ENCODE peak calls at places on chromosomes 5 and 9, in eight cellular contexts. A is MM.1S, P is DND-41, Z is sigmoid colon, Q is ovary, N is suprapubic skin, J is lung, O is body of pancreas. S is an unnamed sample.

GRCh38 chr9:137432687-137433348 is 8.3 kb downstream of the ENTPD8 start:
- DNase-seq in A (no peak), P (no peak), Z (no peak), Q (no peak), N (peak; percentile 63), J (no peak), O (no peak), S (no peak)

GRCh38 chr9:22416692-22417060 is 29.9 kb upstream of the DMRTA1 start:
- DNase-seq in A (no peak), P (no peak), Z (no peak), Q (no peak), N (no peak), J (no peak), O (no peak), S (no peak)

GRCh38 chr5:8340739-8341344 is 471.9 kb downstream of the MTRR start:
- DNase-seq in A (no peak), P (peak; percentile 10), Z (no peak), Q (no peak), N (no peak), J (no peak), O (no peak), S (no peak)

GRCh38 chr5:74626386-74627222 is 13.9 kb downstream of the ENC1 start:
- DNase-seq in A (no peak), P (no peak), Z (no peak), Q (no peak), N (no peak), J (no peak), O (no peak), S (no peak)

GRCh38 chr5:127870914-127871313 is 167.7 kb downstream of the CCDC192 start:
- DNase-seq in A (no peak), P (no peak), Z (peak; percentile 88), Q (peak; percentile 67), N (peak; percentile 86), J (peak; percentile 76), O (no peak), S (no peak)

GRCh38 chr9:90112791-90113190 is 508.0 kb downstream of the GADD45G start:
- DNase-seq in A (no peak), P (no peak), Z (no peak), Q (no peak), N (no peak), J (no peak), O (no peak), S (no peak)

GRCh38 chr5:37435261-37435660 is 56.1 kb downstream of the WDR70 start:
- DNase-seq in A (peak; percentile 10), P (no peak), Z (no peak), Q (no peak), N (no peak), J (no peak), O (no peak), S (no peak)

GRCh38 chr9:27602954-27603353 is 29.7 kb upstream of the C9orf72 start:
- DNase-seq in A (no peak), P (no peak), Z (no peak), Q (no peak), N (no peak), J (no peak), O (no peak), S (no peak)

GRCh38 chr9:21569721-21570120 is 87.6 kb upstream of the IFNE start:
- DNase-seq in A (no peak), P (no peak), Z (no peak), Q (no peak), N (no peak), J (no peak), O (no peak), S (no peak)

GRCh38 chr5:141430332-141431113 is at the start of gene PCDHGA12:
- DNase-seq in A (peak; percentile 86), P (no peak), Z (no peak), Q (peak; percentile 51), N (no peak), J (no peak), O (no peak), S (no peak)
- H3K36me3 ChIP-seq in A (no peaks in the 10 kb centered on the region), P (no peaks in the 10 kb centered on the region), Z (no peaks in the 10 kb centered on the region), Q (no peaks in the 10 kb centered on the region), N (no peaks in the 10 kb centered on the region), J (no peaks in the 10 kb centered on the region), O (no peaks in the 10 kb centered on the region), S (no peaks in the 10 kb centered on the region)

GRCh38 chr9:96615421-96615820 is 4.2 kb downstream of the CDC14B start:
- DNase-seq in A (no peak), P (no peak), Z (no peak), Q (no peak), N (no peak), J (no peak), O (no peak), S (no peak)

GRCh38 chr9:96618209-96619108 is 1.2 kb downstream of the CDC14B start:
- DNase-seq in A (no peak), P (no peak), Z (peak; percentile 78), Q (peak; percentile 37), N (peak; percentile 81), J (no peak), O (peak; percentile 48), S (no peak)

GRCh38 chr9:96617439-96618185 is 2.0 kb downstream of the CDC14B start:
- DNase-seq in A (no peak), P (no peak), Z (no peak), Q (no peak), N (no peak), J (no peak), O (peak; percentile 27), S (no peak)

GRCh38 chr9:96619109-96619435 is 571 bp downstream of the CDC14B start:
- DNase-seq in A (no peak), P (no peak), Z (peak; percentile 68), Q (no peak), N (peak; percentile 62), J (no peak), O (peak; percentile 33), S (no peak)

GRCh38 chr9:96616817-96617438 is 2.7 kb downstream of the CDC14B start:
- DNase-seq in A (no peak), P (no peak), Z (no peak), Q (no peak), N (no peak), J (no peak), O (no peak), S (no peak)
- H3K27me3 ChIP-seq in A (no peaks in the 10 kb centered on the region), P (peaks cover 7% of the 10 kb centered on the region), Z (no peaks in the 10 kb centered on the region), Q (no peaks in the 10 kb centered on the region), N (no peaks in the 10 kb centered on the region), J (no peaks in the 10 kb centered on the region), O (no peaks in the 10 kb centered on the region), S (peaks cover 8% of the 10 kb centered on the region)

DNA sequence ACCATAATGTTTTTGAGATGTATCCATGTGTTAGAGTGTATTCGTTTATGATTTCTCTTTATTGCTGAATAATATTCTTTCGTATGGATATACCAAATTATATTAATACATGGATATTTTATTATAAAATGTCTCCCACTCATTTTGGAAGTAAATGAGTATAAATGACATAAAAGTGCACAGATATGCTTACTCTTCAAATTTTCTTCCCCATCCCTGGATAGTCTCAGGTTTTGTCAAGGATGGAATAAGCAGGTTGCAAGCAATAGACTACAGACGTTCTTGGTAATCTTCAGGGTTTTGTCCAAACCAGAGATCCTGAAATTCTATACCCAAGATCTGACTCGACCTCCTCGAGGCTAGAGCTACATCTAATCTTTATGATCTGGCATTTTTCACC is 50.7 kb downstream of the NIPAL4 start:
- DNase-seq in A (no peak), P (no peak), Z (no peak), Q (no peak), N (no peak), J (no peak), O (no peak), S (no peak)
- H3K27ac ChIP-seq in A (no peak overlapping the region), P (no peak overlapping the region), Z (peak overlapping the region; percentile 89), Q (peak overlapping the region; percentile 51), N (peak overlapping the region; percentile 70), J (peak overlapping the region; percentile 81), O (no peak overlapping the region), S (no peak overlapping the region)

DNA sequence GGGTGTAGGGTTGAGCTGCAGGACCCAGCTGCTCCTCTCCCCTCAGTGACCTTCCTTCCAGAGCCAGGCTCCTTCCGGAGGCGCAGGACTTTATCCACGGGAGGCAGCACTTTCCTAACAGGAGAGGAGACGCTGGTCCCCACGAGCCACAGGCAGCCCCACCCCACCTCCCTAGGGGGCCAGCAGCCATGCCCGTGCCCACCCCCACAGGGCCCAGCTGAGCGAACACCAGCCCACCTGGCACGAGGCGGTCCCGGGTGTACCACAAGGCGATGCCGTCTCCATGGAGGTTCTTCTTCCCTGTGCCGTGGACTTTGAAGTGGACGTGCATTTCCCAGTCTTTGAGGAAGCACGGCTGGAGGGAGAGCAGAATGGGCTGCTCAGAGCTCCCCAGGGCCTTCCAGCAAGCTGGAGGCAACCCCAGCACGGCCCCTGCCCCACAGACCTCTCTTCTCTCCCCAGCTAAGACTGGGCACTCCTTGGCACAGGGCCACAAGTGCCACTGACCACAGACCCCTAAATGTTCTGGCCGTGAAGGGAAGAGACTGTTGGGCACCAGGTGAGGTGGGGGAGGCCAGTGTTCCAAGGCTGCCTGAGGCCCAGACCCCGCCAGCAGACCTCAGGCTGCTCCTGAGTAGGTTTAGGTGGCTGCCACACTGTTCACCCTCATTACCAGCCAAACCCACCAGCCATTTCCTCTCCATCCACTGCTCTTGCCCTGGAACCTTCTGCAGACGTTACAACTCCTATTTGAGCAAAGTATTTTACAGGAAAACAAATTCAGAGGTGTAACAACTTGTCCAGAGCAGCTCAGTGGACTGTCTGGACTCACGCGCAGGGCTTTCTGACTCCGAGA is 13.0 kb downstream of the LMAN2 start:
- DNase-seq in A (no peak), P (no peak), Z (no peak), Q (no peak), N (no peak), J (no peak), O (no peak), S (no peak)
- H3K36me3 ChIP-seq in A (peaks cover 12% of the 10 kb centered on the region), P (peaks cover 86% of the 10 kb centered on the region), Z (peaks cover 28% of the 10 kb centered on the region), Q (no peaks in the 10 kb centered on the region), N (peaks cover 84% of the 10 kb centered on the region), J (peaks cover 55% of the 10 kb centered on the region), O (peaks cover 37% of the 10 kb centered on the region), S (peaks cover 67% of the 10 kb centered on the region)

DNA sequence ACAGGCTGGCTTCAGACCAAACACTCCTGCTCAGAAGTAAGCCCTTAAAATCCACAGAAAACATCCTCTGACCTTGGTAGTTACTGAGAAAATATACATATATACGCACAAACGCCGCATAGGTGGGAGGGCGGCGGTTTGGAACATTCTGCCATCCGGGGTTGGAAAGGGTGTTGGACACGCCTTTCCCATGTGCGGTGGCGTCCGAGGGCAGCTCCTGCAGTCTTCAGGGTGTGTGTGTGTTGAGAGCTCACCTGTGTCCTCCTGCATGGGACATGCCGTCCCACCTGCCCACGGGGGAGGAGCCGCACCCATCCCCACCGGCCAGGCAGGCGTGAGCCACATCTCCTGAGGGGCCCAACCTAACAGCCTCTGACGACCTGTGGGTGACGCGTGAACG is 28.2 kb downstream of the SLC9A3 start:
- DNase-seq in A (no peak), P (no peak), Z (no peak), Q (no peak), N (no peak), J (no peak), O (no peak), S (no peak)
- H3K27me3 ChIP-seq in A (peaks cover 88% of the 10 kb centered on the region), P (no peaks in the 10 kb centered on the region), Z (peaks cover 42% of the 10 kb centered on the region), Q (no peaks in the 10 kb centered on the region), N (peaks cover 80% of the 10 kb centered on the region), J (no peaks in the 10 kb centered on the region), O (peaks cover 14% of the 10 kb centered on the region), S (no peaks in the 10 kb centered on the region)

GRCh38 chr9:109474944-109475343 is 23.2 kb downstream of the PTPN3 start:
- DNase-seq in A (no peak), P (no peak), Z (no peak), Q (no peak), N (no peak), J (no peak), O (no peak), S (no peak)
- H3K27ac ChIP-seq in A (no peak overlapping the region), P (no peak overlapping the region), Z (no peak overlapping the region), Q (no peak overlapping the region), N (no peak overlapping the region), J (no peak overlapping the region), O (peak overlapping the region; percentile 87), S (no peak overlapping the region)